ENCODE peak calls at places on chromosomes 16 and 17, in nine cellular contexts. H is activated effector memory CD4-positive, alpha-beta T cell treated with Interleukin-2 at 50 U/mL for 16 hours; F is mesothelial cell of epicardium; D is NCI-H2081; E is AG04450; T is NCI-H1694 treated with DMSO at 0.1 percent for 48 hours; Z is effector CD4-positive, alpha-beta T cell; C is GM19239; V is NB4. P is an unnamed sample.

GRCh38 chr17:63247706-63248105 is 198.4 kb downstream of the CYB561 start:
- DNase-seq in E (no peak), V (no peak), F (no peak), C (no peak), Z (no peak), D (no peak), T (no peak), H (no peak), P (no peak)

GRCh38 chr17:64387545-64388171 is 3.0 kb downstream of the PECAM1 start:
- DNase-seq in H (no peak), C (no peak), T (no peak), D (no peak), Z (no peak), F (no peak), E (no peak), V (no peak), P (no peak)

GRCh38 chr17:51442112-51442865 is 181.9 kb downstream of the UTP18 start:
- DNase-seq in Z (no peak), F (no peak), C (no peak), T (no peak), V (no peak), D (no peak), E (no peak), H (no peak), P (no peak)

GRCh38 chr16:9053006-9053601 is 38.3 kb upstream of the HAPSTR1 start:
- DNase-seq in F (peak; percentile 64), Z (no peak), H (no peak), E (no peak), D (no peak), T (no peak), C (no peak), V (peak; percentile 47), P (no peak)

GRCh38 chr16:74521691-74522090 is 85.2 kb downstream of the GLG1 start:
- DNase-seq in D (no peak), E (no peak), C (no peak), F (no peak), H (no peak), V (peak; percentile 32), T (no peak), Z (no peak), P (no peak)

GRCh38 chr16:87895641-87896141 is 26.4 kb upstream of the SLC7A5 start:
- DNase-seq in C (peak; percentile 22), V (peak; percentile 91), D (no peak), E (no peak), H (peak; percentile 61), F (no peak), T (no peak), Z (peak; percentile 50), P (peak; percentile 62)

GRCh38 chr17:78137392-78138203 is 7.0 kb downstream of the TMC8 start:
- DNase-seq in Z (no peak), V (peak; percentile 60), T (no peak), E (no peak), C (no peak), D (no peak), H (peak; percentile 51), F (no peak), P (no peak)

GRCh38 chr16:83206426-83206825 is 579.7 kb downstream of the CDH13 start:
- DNase-seq in Z (no peak), H (no peak), E (no peak), C (no peak), T (no peak), D (no peak), V (peak; percentile 12), F (no peak), P (no peak)

GRCh38 chr16:73713301-73713700 is 583.3 kb upstream of the PSMD7 start:
- DNase-seq in F (no peak), T (peak; percentile 63), Z (no peak), V (no peak), C (no peak), D (peak; percentile 40), E (no peak), H (no peak), P (no peak)

GRCh38 chr16:86100205-86101134 is 201.5 kb downstream of the IRF8 start:
- DNase-seq in T (no peak), C (no peak), V (no peak), E (peak; percentile 71), F (peak; percentile 75), H (no peak), Z (no peak), D (no peak), P (no peak)

GRCh38 chr17:75472119-75472518 is 15.7 kb downstream of the TMEM94 start:
- DNase-seq in D (peak; percentile 99), T (no peak), E (no peak), C (no peak), V (no peak), F (no peak), H (no peak), Z (no peak), P (no peak)

GRCh38 chr16:14101415-14101814 is 30.3 kb downstream of the MRTFB start:
- DNase-seq in F (no peak), T (no peak), E (no peak), D (no peak), Z (no peak), H (no peak), V (no peak), C (peak; percentile 9), P (no peak)

GRCh38 chr17:76524598-76525512 is 12.7 kb downstream of the CYGB start:
- DNase-seq in D (no peak), V (peak; percentile 66), C (no peak), F (no peak), Z (no peak), H (no peak), E (no peak), T (no peak), P (no peak)

GRCh38 chr17:31538080-31538762 is 146.7 kb downstream of the RAB11FIP4 start:
- DNase-seq in D (no peak), T (peak; percentile 32), Z (no peak), C (no peak), V (no peak), H (no peak), E (no peak), F (no peak), P (peak; percentile 70)

GRCh38 chr17:38660097-38661026 is 14.4 kb downstream of the EPOP start:
- DNase-seq in D (no peak), H (no peak), F (no peak), E (no peak), Z (no peak), V (peak; percentile 45), C (no peak), T (no peak), P (no peak)

GRCh38 chr16:85125570-85126382 is 13.5 kb upstream of the CIBAR2 start:
- DNase-seq in Z (no peak), C (no peak), T (no peak), E (no peak), F (no peak), D (peak; percentile 15), H (no peak), V (no peak), P (no peak)

GRCh38 chr17:50467855-50468119 is 893 bp downstream of the CHAD start:
- DNase-seq in F (no peak), D (no peak), C (no peak), T (no peak), H (no peak), E (no peak), Z (no peak), V (no peak), P (no peak)

P was measured in GM06990.